ENCODE peak calls at places on chromosome 18, in six cellular contexts. One of them, this sample, is unnamed. For H3K4me1, the result is how much of the 10 kb centered on the place peaks cover.

GRCh38 chr18:77087391-77088141 is 45.0 kb downstream of the MBP start:
- DNase-seq in fibroblast of lung: peak
- DNase-seq in CD8-positive, alpha-beta T cell: no peak
- DNase-seq in GM23338: peak
- DNase-seq in BE2C: no peak
- DNase-seq in heart left ventricle: no peak
- DNase-seq in this sample: no peak

GRCh38 chr18:25517881-25518715 is 166.1 kb upstream of the ZNF521 start:
- DNase-seq in fibroblast of lung: no peak
- DNase-seq in CD8-positive, alpha-beta T cell: no peak
- DNase-seq in GM23338: no peak
- DNase-seq in BE2C: no peak
- DNase-seq in heart left ventricle: no peak
- DNase-seq in this sample: no peak

GRCh38 chr18:7926526-7926925 is 359.4 kb downstream of the PTPRM start:
- DNase-seq in fibroblast of lung: no peak
- DNase-seq in CD8-positive, alpha-beta T cell: no peak
- DNase-seq in GM23338: peak
- DNase-seq in BE2C: no peak
- DNase-seq in heart left ventricle: no peak
- DNase-seq in this sample: no peak

GRCh38 chr18:195651-196050 is 37.3 kb downstream of the USP14 start:
- DNase-seq in fibroblast of lung: no peak
- DNase-seq in CD8-positive, alpha-beta T cell: no peak
- DNase-seq in GM23338: no peak
- DNase-seq in BE2C: no peak
- DNase-seq in heart left ventricle: no peak
- DNase-seq in this sample: no peak

GRCh38 chr18:9683418-9684396 is 24.4 kb upstream of the RAB31 start:
- DNase-seq in fibroblast of lung: peak
- DNase-seq in CD8-positive, alpha-beta T cell: no peak
- DNase-seq in GM23338: peak
- DNase-seq in BE2C: no peak
- DNase-seq in heart left ventricle: no peak
- DNase-seq in this sample: peak

GRCh38 chr18:54209471-54210180 is 14.8 kb downstream of the MBD2 start:
- DNase-seq in fibroblast of lung: peak
- DNase-seq in CD8-positive, alpha-beta T cell: no peak
- DNase-seq in GM23338: no peak
- DNase-seq in BE2C: no peak
- DNase-seq in heart left ventricle: no peak
- DNase-seq in this sample: no peak

GRCh38 chr18:23883277-23883790 is 131.2 kb upstream of the TTC39C start:
- DNase-seq in fibroblast of lung: no peak
- DNase-seq in CD8-positive, alpha-beta T cell: no peak
- DNase-seq in GM23338: no peak
- DNase-seq in BE2C: no peak
- DNase-seq in heart left ventricle: no peak
- DNase-seq in this sample: peak

GRCh38 chr18:29160123-29160522 is 983.2 kb upstream of the CDH2 start:
- DNase-seq in fibroblast of lung: peak
- DNase-seq in CD8-positive, alpha-beta T cell: no peak
- DNase-seq in GM23338: peak
- DNase-seq in BE2C: no peak
- DNase-seq in heart left ventricle: no peak
- DNase-seq in this sample: no peak

GRCh38 chr18:35526476-35527120 is 28.8 kb upstream of the INO80C start:
- DNase-seq in fibroblast of lung: no peak
- DNase-seq in CD8-positive, alpha-beta T cell: no peak
- DNase-seq in GM23338: peak
- DNase-seq in BE2C: no peak
- DNase-seq in heart left ventricle: no peak
- DNase-seq in this sample: peak

GRCh38 chr18:68447286-68447685 is 267.6 kb downstream of the TMX3 start:
- DNase-seq in fibroblast of lung: peak
- DNase-seq in CD8-positive, alpha-beta T cell: no peak
- DNase-seq in GM23338: no peak
- DNase-seq in BE2C: no peak
- DNase-seq in heart left ventricle: no peak
- DNase-seq in this sample: no peak

GRCh38 chr18:8657873-8658521 is 47.4 kb upstream of the MTCL1 start:
- DNase-seq in fibroblast of lung: peak
- DNase-seq in CD8-positive, alpha-beta T cell: no peak
- DNase-seq in GM23338: peak
- DNase-seq in BE2C: peak
- DNase-seq in heart left ventricle: no peak
- DNase-seq in this sample: no peak

GRCh38 chr18:6031004-6031403 is 135.7 kb upstream of the TMEM200C start:
- DNase-seq in fibroblast of lung: no peak
- DNase-seq in CD8-positive, alpha-beta T cell: no peak
- DNase-seq in GM23338: no peak
- DNase-seq in BE2C: no peak
- DNase-seq in heart left ventricle: no peak
- DNase-seq in this sample: no peak

GRCh38 chr18:35939166-35939565 is 33.3 kb upstream of the RMP24 start:
- DNase-seq in fibroblast of lung: no peak
- DNase-seq in CD8-positive, alpha-beta T cell: no peak
- DNase-seq in GM23338: peak
- DNase-seq in BE2C: no peak
- DNase-seq in heart left ventricle: no peak
- DNase-seq in this sample: peak

GRCh38 chr18:39564716-39565115 is 1999.1 kb upstream of the CELF4 start:
- DNase-seq in fibroblast of lung: no peak
- DNase-seq in CD8-positive, alpha-beta T cell: no peak
- DNase-seq in GM23338: no peak
- DNase-seq in BE2C: no peak
- DNase-seq in heart left ventricle: no peak
- DNase-seq in this sample: no peak

GRCh38 chr18:75548353-75548752 is 120.8 kb upstream of the SMIM21 start:
- DNase-seq in fibroblast of lung: peak
- DNase-seq in CD8-positive, alpha-beta T cell: no peak
- DNase-seq in GM23338: peak
- DNase-seq in BE2C: no peak
- DNase-seq in heart left ventricle: no peak
- DNase-seq in this sample: peak

GRCh38 chr18:3500016-3500415 is 50.0 kb downstream of the TGIF1 start:
- DNase-seq in fibroblast of lung: peak
- DNase-seq in CD8-positive, alpha-beta T cell: no peak
- DNase-seq in GM23338: no peak
- DNase-seq in BE2C: no peak
- DNase-seq in heart left ventricle: no peak
- DNase-seq in this sample: no peak

GRCh38 chr18:3498705-3499451 is 48.9 kb downstream of the TGIF1 start:
- DNase-seq in fibroblast of lung: peak
- DNase-seq in CD8-positive, alpha-beta T cell: no peak
- DNase-seq in GM23338: peak
- DNase-seq in BE2C: peak
- DNase-seq in heart left ventricle: peak
- DNase-seq in this sample: no peak

GRCh38 chr18:3502650-3503049 is 52.7 kb downstream of the TGIF1 start:
- DNase-seq in fibroblast of lung: no peak
- DNase-seq in CD8-positive, alpha-beta T cell: no peak
- DNase-seq in GM23338: no peak
- DNase-seq in BE2C: no peak
- DNase-seq in heart left ventricle: no peak
- DNase-seq in this sample: no peak

GRCh38 chr18:3495691-3496090 is 45.7 kb downstream of the TGIF1 start:
- DNase-seq in fibroblast of lung: no peak
- DNase-seq in CD8-positive, alpha-beta T cell: no peak
- DNase-seq in GM23338: no peak
- DNase-seq in BE2C: no peak
- DNase-seq in heart left ventricle: no peak
- DNase-seq in this sample: no peak

DNA sequence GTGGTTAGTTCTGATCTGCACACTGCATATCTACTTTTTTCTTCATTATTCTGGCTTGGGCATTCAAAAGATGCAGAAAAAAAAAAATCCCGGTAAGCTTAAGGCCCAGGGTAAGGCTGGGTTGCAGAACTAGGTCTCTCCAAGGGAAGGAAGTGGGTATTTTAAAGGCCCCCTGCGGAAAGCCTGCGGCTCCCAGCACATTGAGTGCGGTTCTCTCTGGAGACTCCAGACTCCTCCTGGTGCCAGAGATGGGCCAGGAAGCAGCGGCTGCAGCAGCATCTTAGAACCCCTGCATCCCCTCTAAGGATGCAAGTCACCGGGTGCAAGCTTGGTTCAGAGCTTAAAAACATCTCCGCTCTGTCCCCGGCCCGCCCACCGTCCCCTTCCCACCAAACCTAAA is 49.5 kb downstream of the TGIF1 start:
- DNase-seq in fibroblast of lung: peak
- DNase-seq in CD8-positive, alpha-beta T cell: no peak
- DNase-seq in GM23338: peak
- DNase-seq in BE2C: no peak
- DNase-seq in heart left ventricle: no peak
- DNase-seq in this sample: no peak
- H3K4me3 ChIP-seq in fibroblast of lung: peak
- H3K4me3 ChIP-seq in CD8-positive, alpha-beta T cell: peak
- H3K4me3 ChIP-seq in GM23338: peak
- H3K4me3 ChIP-seq in BE2C: peak
- H3K4me3 ChIP-seq in heart left ventricle: peak
- H3K4me3 ChIP-seq in this sample: no peak

GRCh38 chr18:13804305-13804704 is 19.6 kb upstream of the MC5R start:
- DNase-seq in fibroblast of lung: no peak
- DNase-seq in CD8-positive, alpha-beta T cell: no peak
- DNase-seq in GM23338: no peak
- DNase-seq in BE2C: no peak
- DNase-seq in heart left ventricle: no peak
- DNase-seq in this sample: no peak

GRCh38 chr18:13799396-13799795 is 24.6 kb upstream of the MC5R start:
- DNase-seq in fibroblast of lung: no peak
- DNase-seq in CD8-positive, alpha-beta T cell: no peak
- DNase-seq in GM23338: no peak
- DNase-seq in BE2C: no peak
- DNase-seq in heart left ventricle: no peak
- DNase-seq in this sample: no peak

GRCh38 chr18:13797157-13797611 is 26.8 kb upstream of the MC5R start:
- DNase-seq in fibroblast of lung: peak
- DNase-seq in CD8-positive, alpha-beta T cell: no peak
- DNase-seq in GM23338: no peak
- DNase-seq in BE2C: no peak
- DNase-seq in heart left ventricle: no peak
- DNase-seq in this sample: peak

GRCh38 chr18:13800505-13801259 is 23.3 kb upstream of the MC5R start:
- DNase-seq in fibroblast of lung: peak
- DNase-seq in CD8-positive, alpha-beta T cell: peak
- DNase-seq in GM23338: peak
- DNase-seq in BE2C: peak
- DNase-seq in heart left ventricle: peak
- DNase-seq in this sample: peak

GRCh38 chr18:13801260-13801601 is 22.7 kb upstream of the MC5R start:
- DNase-seq in fibroblast of lung: no peak
- DNase-seq in CD8-positive, alpha-beta T cell: no peak
- DNase-seq in GM23338: no peak
- DNase-seq in BE2C: no peak
- DNase-seq in heart left ventricle: no peak
- DNase-seq in this sample: no peak
- TF ChIP-seq CTCF in fibroblast of lung: no peak
- TF ChIP-seq CTCF in CD8-positive, alpha-beta T cell: no peak
- TF ChIP-seq CTCF in GM23338: no peak
- TF ChIP-seq CTCF in BE2C: no peak
- TF ChIP-seq CTCF in heart left ventricle: no peak
- TF ChIP-seq CTCF in this sample: no peak

GRCh38 chr18:42412281-42412680 is 457.2 kb downstream of the PIK3C3 start:
- DNase-seq in fibroblast of lung: peak
- DNase-seq in CD8-positive, alpha-beta T cell: no peak
- DNase-seq in GM23338: no peak
- DNase-seq in BE2C: no peak
- DNase-seq in heart left ventricle: no peak
- DNase-seq in this sample: no peak
- H3K4me1 ChIP-seq in fibroblast of lung: under half
- H3K4me1 ChIP-seq in CD8-positive, alpha-beta T cell: under half
- H3K4me1 ChIP-seq in GM23338: under half
- H3K4me1 ChIP-seq in BE2C: under half
- H3K4me1 ChIP-seq in heart left ventricle: under half
- H3K4me1 ChIP-seq in this sample: under half

DNA sequence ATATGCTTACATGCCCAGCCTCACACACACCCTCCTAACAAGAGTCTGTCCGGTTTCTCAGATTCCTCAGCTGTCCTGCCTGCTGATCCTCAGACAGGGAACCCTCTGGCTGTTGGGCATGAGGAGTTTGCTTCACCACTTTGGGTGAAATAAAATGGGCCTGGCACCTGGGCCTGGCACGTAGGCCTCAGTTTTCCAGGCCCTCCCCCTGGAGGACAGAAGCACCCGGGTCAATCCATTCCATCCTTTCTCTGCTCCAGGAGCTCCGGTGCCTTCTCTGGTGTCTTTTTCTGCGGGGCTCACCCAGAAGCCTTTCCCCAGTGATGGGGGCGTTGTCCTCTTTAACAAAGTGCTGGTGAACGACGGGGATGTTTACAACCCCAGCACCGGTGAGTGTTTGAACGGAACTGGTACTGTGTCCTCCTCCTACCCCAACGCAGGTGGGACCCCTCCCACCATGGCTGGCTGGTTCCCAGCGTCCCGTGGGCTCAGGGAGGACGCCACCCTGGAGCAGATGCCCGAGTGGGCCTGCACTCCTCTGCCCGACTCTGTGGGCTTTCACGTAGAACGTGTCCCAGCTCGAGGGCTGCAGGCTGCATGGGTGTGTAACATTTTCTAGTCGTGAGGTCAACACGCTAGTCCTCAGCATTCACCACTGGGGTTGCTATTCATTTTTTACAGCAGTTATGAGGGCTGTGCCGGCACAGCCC is 62.8 kb downstream of the EMILIN2 start:
- DNase-seq in fibroblast of lung: no peak
- DNase-seq in CD8-positive, alpha-beta T cell: no peak
- DNase-seq in GM23338: no peak
- DNase-seq in BE2C: no peak
- DNase-seq in heart left ventricle: no peak
- DNase-seq in this sample: no peak
- H3K4me3 ChIP-seq in fibroblast of lung: no peak
- H3K4me3 ChIP-seq in CD8-positive, alpha-beta T cell: no peak
- H3K4me3 ChIP-seq in GM23338: no peak
- H3K4me3 ChIP-seq in BE2C: no peak
- H3K4me3 ChIP-seq in heart left ventricle: no peak
- H3K4me3 ChIP-seq in this sample: no peak